ENCODE peak calls at places on chromosome 7, in eight cellular contexts. S is Calu3, I is H7, K is RWPE1, M is cardiac muscle cell, T is T-helper 9 cell, D is coronary artery, L is D341Med. P is an unnamed sample.

GRCh38 chr7:77415822-77416620 is at the start of gene GSAP:
- DNase-seq in T (peak), M (peak), L (peak), I (peak), D (no peak), K (peak), S (peak), P (peak)

GRCh38 chr7:137987563-137987962 is 14.3 kb downstream of the CREB3L2 start:
- DNase-seq in K (no peak), I (no peak), T (no peak), M (no peak), S (no peak), D (no peak), L (no peak), P (no peak)

GRCh38 chr7:146232604-146233003 is 116.0 kb downstream of the CNTNAP2 start:
- DNase-seq in K (no peak), L (no peak), D (no peak), S (no peak), T (no peak), M (no peak), I (no peak), P (no peak)

GRCh38 chr7:115349635-115350034 is 427.7 kb downstream of the MDFIC start:
- DNase-seq in D (no peak), T (no peak), S (no peak), L (no peak), I (no peak), K (no peak), M (no peak), P (no peak)

GRCh38 chr7:111041577-111041976 is 49.4 kb upstream of the LRRN3 start:
- DNase-seq in D (no peak), T (no peak), S (no peak), M (peak), L (no peak), K (no peak), I (no peak), P (no peak)

GRCh38 chr7:118713039-118713438 is 488.5 kb downstream of the ANKRD7 start:
- DNase-seq in T (no peak), M (no peak), S (no peak), I (no peak), K (no peak), D (no peak), L (no peak), P (no peak)

GRCh38 chr7:115548756-115549155 is 481.8 kb downstream of the TFEC start:
- DNase-seq in M (no peak), D (no peak), T (no peak), L (no peak), S (no peak), K (no peak), I (no peak), P (no peak)

GRCh38 chr7:32347244-32347828 is 142.8 kb downstream of the LSM5 start:
- DNase-seq in K (peak), S (peak), M (peak), T (no peak), I (peak), L (peak), D (no peak), P (no peak)

GRCh38 chr7:69526570-69526969 is 71.7 kb upstream of the AUTS2 start:
- DNase-seq in D (no peak), K (no peak), I (no peak), L (no peak), T (no peak), S (no peak), M (no peak), P (no peak)

GRCh38 chr7:111076205-111076604 is 14.7 kb upstream of the LRRN3 start:
- DNase-seq in T (no peak), I (no peak), D (no peak), L (no peak), S (no peak), M (no peak), K (no peak), P (no peak)

GRCh38 chr7:131011976-131012375 is 278.0 kb upstream of the KLF14 start:
- DNase-seq in T (no peak), D (no peak), S (no peak), M (no peak), K (peak), I (no peak), L (no peak), P (no peak)

GRCh38 chr7:135911091-135911490 is 66.1 kb downstream of the MTPN start:
- DNase-seq in D (no peak), I (no peak), K (no peak), T (no peak), L (peak), S (no peak), M (no peak), P (no peak)

GRCh38 chr7:27207348-27207985 is 7.6 kb upstream of the HOXA13 start:
- DNase-seq in T (no peak), K (no peak), I (no peak), S (no peak), M (no peak), D (no peak), L (no peak), P (no peak)

GRCh38 chr7:102094311-102094710 is 192.4 kb upstream of the SH2B2 start:
- DNase-seq in D (no peak), K (no peak), S (no peak), L (no peak), M (no peak), T (no peak), I (no peak), P (no peak)

GRCh38 chr7:13226385-13226784 is 539.0 kb downstream of the ARL4A start:
- DNase-seq in I (no peak), D (no peak), M (no peak), S (no peak), T (no peak), K (no peak), L (no peak), P (no peak)

GRCh38 chr7:93629291-93629801 is 54.8 kb upstream of the CALCR start:
- DNase-seq in M (no peak), K (no peak), L (no peak), I (no peak), D (no peak), T (no peak), S (no peak), P (no peak)

GRCh38 chr7:81162771-81163525 is 244.1 kb upstream of the SEMA3C start:
- DNase-seq in M (no peak), S (no peak), K (no peak), L (no peak), D (no peak), T (no peak), I (no peak), P (no peak)

GRCh38 chr7:151271699-151272355 is 23.3 kb upstream of the SMARCD3 start:
- DNase-seq in M (no peak), L (no peak), K (no peak), T (no peak), D (no peak), I (no peak), S (peak), P (no peak)

GRCh38 chr7:117269417-117269816 is 53.4 kb downstream of the WNT2 start:
- DNase-seq in K (peak), S (no peak), M (no peak), L (no peak), I (no peak), T (no peak), D (no peak), P (no peak)

GRCh38 chr7:98900815-98901214 is 22.5 kb downstream of the TRRAP start:
- DNase-seq in D (no peak), I (no peak), L (no peak), T (no peak), K (no peak), S (no peak), M (no peak), P (no peak)

GRCh38 chr7:131640686-131641085 is 84.3 kb upstream of the PODXL start:
- DNase-seq in S (no peak), L (no peak), K (no peak), T (no peak), I (no peak), M (no peak), D (no peak), P (no peak)

GRCh38 chr7:126574838-126575250 is 677.9 kb downstream of the GRM8 start:
- DNase-seq in T (no peak), I (no peak), L (no peak), K (peak), S (peak), D (no peak), M (no peak), P (peak)

GRCh38 chr7:106217089-106217542 is 67.7 kb downstream of the NAMPT start:
- DNase-seq in T (no peak), K (peak), M (no peak), I (no peak), D (peak), L (no peak), S (peak), P (no peak)